ENCODE peak calls at places on chromosomes 7 and 10, in eight cellular contexts. P is tibial nerve, H is sigmoid colon, D is cardiac muscle cell, E is ovary, K is AG04449, B is fibroblast of pulmonary artery, J is OCI-LY7. G is an unnamed sample.

GRCh38 chr10:128568979-128569378 is 442.8 kb upstream of the MKI67 start:
- DNase-seq in P (no peak), H (no peak), D (no peak), E (no peak), K (no peak), B (no peak), J (no peak), G (no peak)

GRCh38 chr7:121083790-121084251 is 95.3 kb downstream of the CPED1 start:
- DNase-seq in P (no peak), H (no peak), D (no peak), E (no peak), K (no peak), B (peak; percentile 33), J (no peak), G (no peak)

GRCh38 chr7:5636914-5637313 is 144.5 kb downstream of the RNF216 start:
- DNase-seq in P (peak; percentile 38), H (peak; percentile 88), D (peak; percentile 93), E (peak; percentile 80), K (peak; percentile 59), B (peak; percentile 93), J (no peak), G (peak; percentile 80)

GRCh38 chr7:129163875-129164544 is 19.5 kb downstream of the TSPAN33 start:
- DNase-seq in P (no peak), H (no peak), D (peak; percentile 80), E (no peak), K (peak; percentile 14), B (peak; percentile 83), J (peak; percentile 69), G (peak; percentile 31)

GRCh38 chr7:27677912-27678612 is 15.4 kb upstream of the HIBADH start:
- DNase-seq in P (no peak), H (no peak), D (peak; percentile 87), E (no peak), K (peak; percentile 85), B (peak; percentile 92), J (no peak), G (peak; percentile 95)

GRCh38 chr7:36527549-36527913 is 137.9 kb downstream of the ANLN start:
- DNase-seq in P (no peak), H (no peak), D (no peak), E (no peak), K (no peak), B (no peak), J (no peak), G (no peak)

GRCh38 chr7:112462236-112462635 is 12.0 kb downstream of the IFRD1 start:
- DNase-seq in P (no peak), H (no peak), D (peak; percentile 96), E (no peak), K (no peak), B (peak; percentile 99), J (no peak), G (no peak)

GRCh38 chr7:106317971-106318370 is 33.2 kb upstream of the NAMPT start:
- DNase-seq in P (no peak), H (no peak), D (peak; percentile 55), E (no peak), K (no peak), B (peak; percentile 38), J (no peak), G (no peak)

GRCh38 chr10:115947104-115947503 is 325.9 kb downstream of the GFRA1 start:
- DNase-seq in P (no peak), H (no peak), D (peak; percentile 47), E (no peak), K (no peak), B (peak; percentile 60), J (no peak), G (no peak)

GRCh38 chr7:30679664-30680063 is 2.6 kb downstream of the CRHR2 start:
- DNase-seq in P (no peak), H (no peak), D (no peak), E (no peak), K (no peak), B (no peak), J (no peak), G (no peak)

GRCh38 chr7:101993311-101993710 is 175.9 kb downstream of the CUX1 start:
- DNase-seq in P (no peak), H (no peak), D (no peak), E (no peak), K (no peak), B (no peak), J (peak; percentile 77), G (no peak)

GRCh38 chr10:66996996-66997395 is 71.2 kb downstream of the LRRTM3 start:
- DNase-seq in P (no peak), H (no peak), D (no peak), E (no peak), K (no peak), B (no peak), J (no peak), G (no peak)

GRCh38 chr10:111968624-111969023 is 214.9 kb downstream of the GPAM start:
- DNase-seq in P (no peak), H (no peak), D (no peak), E (no peak), K (no peak), B (no peak), J (no peak), G (no peak)
- TF ChIP-seq CTCF in P (no peak), H (no peak), D (no peak), E (no peak), K (no peak), B (no peak), J (no peak), G (no peak)

GRCh38 chr10:520402-520787 is 169.1 kb downstream of the DIP2C start:
- DNase-seq in P (no peak), H (peak; percentile 77), D (peak; percentile 49), E (peak; percentile 57), K (no peak), B (no peak), J (no peak), G (no peak)

GRCh38 chr10:521844-522243 is 167.6 kb downstream of the DIP2C start:
- DNase-seq in P (no peak), H (peak; percentile 82), D (no peak), E (peak; percentile 44), K (no peak), B (no peak), J (peak; percentile 46), G (no peak)

GRCh38 chr10:522350-522749 is 167.1 kb downstream of the DIP2C start:
- DNase-seq in P (no peak), H (peak; percentile 32), D (no peak), E (no peak), K (no peak), B (no peak), J (no peak), G (no peak)

GRCh38 chr10:519716-520401 is 169.6 kb downstream of the DIP2C start:
- DNase-seq in P (no peak), H (peak; percentile 48), D (no peak), E (no peak), K (no peak), B (no peak), J (no peak), G (no peak)

GRCh38 chr10:521261-521660 is 168.2 kb downstream of the DIP2C start:
- DNase-seq in P (no peak), H (peak; percentile 45), D (no peak), E (no peak), K (no peak), B (no peak), J (peak; percentile 87), G (no peak)
- H3K4me3 ChIP-seq in P (no peak overlapping the region), H (no peak overlapping the region), D (no peak overlapping the region), E (no peak overlapping the region), K (no peak overlapping the region), B (no peak overlapping the region), J (peak overlapping the region; percentile 41), G (no peak overlapping the region)

DNA sequence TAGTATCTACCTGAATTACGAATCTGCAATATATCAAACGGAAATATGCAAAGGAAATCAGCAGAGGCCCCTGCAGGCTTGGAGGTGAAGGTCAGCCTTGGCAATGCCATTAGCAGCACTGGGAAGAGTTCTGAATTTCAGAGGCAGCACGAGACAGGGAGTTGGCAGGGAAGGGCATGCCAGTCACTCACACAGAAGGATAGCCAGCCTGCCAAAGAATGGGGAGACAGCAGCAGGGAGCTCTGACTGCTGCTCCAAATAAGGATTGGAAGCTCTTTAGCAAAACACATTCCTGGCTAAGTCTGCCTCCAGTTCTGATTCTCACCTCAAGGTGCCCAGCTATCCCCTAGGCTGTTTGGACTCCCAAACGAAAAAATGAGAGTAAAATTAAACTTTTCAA is 188.0 kb downstream of the PDE1C start:
- DNase-seq in P (no peak), H (no peak), D (no peak), E (no peak), K (no peak), B (peak; percentile 4), J (no peak), G (no peak)
- TF ChIP-seq CTCF in P (no peak), H (peak; percentile 9), D (no peak), E (no peak), K (no peak), B (no peak), J (no peak), G (no peak)

DNA sequence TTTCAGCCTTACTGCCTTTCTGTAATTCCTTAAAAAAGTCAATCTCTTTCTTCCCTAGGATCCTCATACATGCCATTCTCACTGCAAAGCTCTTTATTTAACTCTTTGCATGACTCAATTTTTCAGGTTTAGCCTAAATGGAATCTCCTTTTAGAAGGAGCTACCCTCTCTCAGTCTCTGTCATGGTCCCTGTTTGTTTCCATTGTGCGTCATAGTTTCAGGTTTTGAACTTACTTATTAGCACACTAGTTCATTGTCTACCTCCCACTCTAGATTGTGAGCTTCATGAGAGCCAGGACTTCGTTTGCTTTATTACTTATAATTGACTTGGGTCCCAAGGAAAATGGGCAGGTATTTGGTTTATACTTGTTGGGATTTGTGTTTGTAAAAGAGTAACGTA is 251.8 kb downstream of the SORCS3 start:
- DNase-seq in P (no peak), H (no peak), D (no peak), E (no peak), K (no peak), B (no peak), J (no peak), G (no peak)
- H3K4me3 ChIP-seq in P (no peak overlapping the region), H (no peak overlapping the region), D (no peak overlapping the region), E (no peak overlapping the region), K (no peak overlapping the region), B (no peak overlapping the region), J (no peak overlapping the region), G (no peak overlapping the region)

DNA sequence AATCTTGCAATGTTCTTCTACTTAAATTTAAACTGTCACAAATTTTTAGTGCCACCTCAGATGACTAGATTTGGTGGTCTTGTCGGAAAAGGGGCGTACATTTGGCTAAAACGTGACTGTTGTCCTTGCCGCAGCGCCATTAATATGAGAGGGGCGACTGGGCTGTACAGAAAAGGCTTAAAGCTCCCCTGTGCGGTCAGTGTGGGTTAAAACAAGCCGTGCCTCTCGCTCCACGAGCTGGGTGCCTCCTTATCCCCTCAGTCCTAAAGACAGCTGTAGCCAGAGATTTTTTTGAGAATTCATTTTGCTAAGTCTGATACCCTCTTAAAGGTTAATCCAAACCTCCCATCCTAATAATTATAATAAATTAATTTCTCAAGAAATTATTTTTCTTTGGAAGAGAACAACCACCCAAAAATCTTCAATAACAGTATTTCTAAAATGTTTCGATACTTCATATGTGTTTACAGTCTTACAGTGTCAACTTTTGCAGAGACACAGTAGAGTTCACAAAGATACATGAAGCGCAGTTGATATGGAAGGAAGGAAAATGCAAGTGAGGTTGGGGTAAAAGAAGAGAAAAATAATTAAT is 68.6 kb downstream of the C7orf25 start:
- DNase-seq in P (no peak), H (peak; percentile 69), D (peak; percentile 65), E (peak; percentile 30), K (no peak), B (peak; percentile 62), J (peak; percentile 28), G (no peak)
- TF ChIP-seq CTCF in P (peak; percentile 43), H (peak; percentile 52), D (peak; percentile 71), E (peak; percentile 28), K (peak; percentile 56), B (peak; percentile 64), J (peak; percentile 63), G (peak; percentile 54)

G was measured in HFF-Myc.